ENCODE peak calls at places on chromosomes 3 and 15, in nine cellular contexts. Y is left ventricle myocardium inferior, N is heart right ventricle, P is body of pancreas, R is pancreas, O is heart left ventricle, X is HepG2, C is astrocyte, Q is psoas muscle. H is an unnamed sample. For H3K36me3, the result is how much of the 10 kb centered on the place peaks cover.

GRCh38 chr15:70284438-70285214 is 186.9 kb upstream of the TLE3 start:
- DNase-seq in Q (no peak), C (no peak), O (peak), R (peak), Y (peak), X (no peak), N (peak), P (peak), H (no peak)

GRCh38 chr15:79635149-79635771 is 203.1 kb downstream of the MINAR1 start:
- DNase-seq in R (no peak), Q (no peak), P (no peak), Y (no peak), X (peak), N (no peak), C (no peak), O (no peak), H (no peak)

GRCh38 chr3:66795365-66795764 is 202.7 kb upstream of the KBTBD8 start:
- DNase-seq in P (no peak), C (no peak), Q (no peak), X (no peak), N (no peak), O (no peak), R (no peak), Y (no peak), H (no peak)

GRCh38 chr3:99789322-99789721 is 28.3 kb upstream of the CMSS1 start:
- DNase-seq in R (no peak), P (peak), Y (no peak), X (peak), O (peak), C (peak), N (peak), Q (no peak), H (peak)

GRCh38 chr3:50226888-50227389 is 9.1 kb upstream of the GNAI2 start:
- DNase-seq in N (no peak), Y (no peak), Q (no peak), X (no peak), O (no peak), C (no peak), P (no peak), R (no peak), H (peak)

GRCh38 chr3:65534825-65535224 is 503.9 kb downstream of the MAGI1 start:
- DNase-seq in R (no peak), C (no peak), X (no peak), N (no peak), O (no peak), Y (no peak), Q (no peak), P (no peak), H (no peak)

GRCh38 chr3:161296814-161297213 is 74.5 kb downstream of the SPTSSB start:
- DNase-seq in N (no peak), R (no peak), X (no peak), O (no peak), Y (no peak), P (no peak), Q (no peak), C (no peak), H (no peak)

GRCh38 chr15:70508561-70509281 is 254.6 kb downstream of the UACA start:
- DNase-seq in R (no peak), N (no peak), Y (no peak), C (peak), X (peak), Q (no peak), P (peak), O (no peak), H (peak)

GRCh38 chr3:51591231-51591630 is 52.7 kb downstream of the RAD54L2 start:
- DNase-seq in Q (no peak), N (no peak), O (no peak), X (no peak), R (no peak), P (no peak), Y (no peak), C (no peak), H (no peak)

GRCh38 chr3:7290062-7290825 is 429.3 kb downstream of the GRM7 start:
- DNase-seq in O (no peak), Q (no peak), C (peak), Y (no peak), N (no peak), R (no peak), X (no peak), P (no peak), H (no peak)

GRCh38 chr15:99371180-99372103 is 120.2 kb downstream of the LRRC28 start:
- DNase-seq in X (no peak), Q (no peak), O (no peak), C (peak), Y (no peak), R (no peak), P (no peak), N (no peak), H (peak)
- TF ChIP-seq CTCF in X (no peak), Q (no peak), O (no peak), C (no peak), Y (no peak), R (no peak), P (no peak), N (no peak), H (peak)

DNA sequence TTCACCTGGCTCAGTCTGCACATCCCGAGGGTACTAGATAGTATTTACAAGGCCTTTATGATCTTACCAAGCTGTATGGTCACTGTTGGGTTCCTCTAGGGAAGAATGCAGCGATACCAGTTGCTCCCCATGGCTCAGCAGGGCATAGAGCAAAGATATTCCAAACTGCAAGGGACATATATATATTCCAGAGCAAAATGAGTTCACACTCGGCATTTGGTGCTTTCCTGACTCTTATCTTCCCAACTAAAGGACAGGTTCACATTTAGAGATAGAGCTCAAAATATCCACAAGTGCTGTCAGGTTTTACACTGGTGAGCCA is 3.5 kb upstream of the SPG11 start:
- DNase-seq in Y (no peak), N (no peak), R (no peak), Q (no peak), X (no peak), O (no peak), P (no peak), C (no peak), H (no peak)
- H3K4me3 ChIP-seq in Y (no peak), N (no peak), R (no peak), Q (no peak), X (peak), O (no peak), P (no peak), C (no peak), H (no peak)

GRCh38 chr15:90603893-90604292 is 74.2 kb downstream of the CRTC3 start:
- DNase-seq in P (peak), R (no peak), X (no peak), C (no peak), O (peak), Y (peak), Q (no peak), N (no peak), H (peak)
- H3K36me3 ChIP-seq in P (under half), R (under half), X (under half), C (under half), O (half or more), Y (half or more), Q (under half), N (under half), H (under half)

GRCh38 chr15:23503546-23503945 is 56.5 kb upstream of the GOLGA6L2 start:
- DNase-seq in X (no peak), R (no peak), Q (no peak), N (no peak), P (no peak), C (no peak), O (no peak), Y (no peak), H (no peak)

DNA sequence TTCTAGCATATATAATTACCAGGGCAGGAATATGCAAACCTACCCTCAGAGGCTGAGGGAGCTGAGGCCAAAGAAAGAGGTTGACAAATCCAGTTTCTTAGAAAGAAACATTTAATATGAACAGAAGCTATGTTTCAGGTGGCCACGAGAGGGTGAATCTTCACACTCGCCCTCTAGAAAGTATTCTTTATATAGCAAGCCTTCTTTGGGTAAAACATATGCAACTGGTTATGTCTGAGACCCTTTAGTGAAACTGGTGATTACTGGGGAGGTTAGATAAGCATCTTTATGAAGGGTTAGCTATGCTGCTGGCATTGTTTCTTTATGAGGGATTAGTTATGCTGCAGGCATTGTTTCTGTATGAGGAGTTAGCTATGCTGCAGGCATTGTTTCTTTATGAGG is 50.7 kb upstream of the GOLGA6L2 start:
- DNase-seq in P (no peak), N (no peak), Y (no peak), R (no peak), C (no peak), X (no peak), Q (no peak), O (no peak), H (no peak)
- TF ChIP-seq CTCF in P (peak), N (no peak), Y (peak), R (peak), C (peak), X (peak), Q (peak), O (no peak), H (peak)

H was measured in bronchial epithelial cell.